ENCODE peak calls at places on chromosomes 11 and 22, in nine cellular contexts. U is PC-3, Z is neural progenitor cell, J is AG09309, B is lower lobe of right lung, E is astrocyte of the spinal cord, K is AG10803, I is brain microvascular endothelial cell, N is AG04449. V is an unnamed sample.
A peak's percentile ranks its signal among the peaks of the same experiment; 100 is the strongest.

GRCh38 chr11:128532571-128533091 is 54.7 kb downstream of the ETS1 start:
- DNase-seq in U (no peak), Z (peak; percentile 91), J (no peak), B (no peak), E (no peak), K (no peak), I (no peak), N (no peak), V (no peak)

GRCh38 chr11:131609921-131610320 is 239.5 kb downstream of the NTM start:
- DNase-seq in U (no peak), Z (no peak), J (no peak), B (no peak), E (no peak), K (peak; percentile 58), I (no peak), N (no peak), V (peak; percentile 11)

GRCh38 chr11:114796954-114797721 is 118.8 kb downstream of the NXPE2 start:
- DNase-seq in U (peak; percentile 8), Z (no peak), J (no peak), B (no peak), E (no peak), K (no peak), I (no peak), N (no peak), V (no peak)

GRCh38 chr11:16895306-16895705 is 118.9 kb downstream of the PLEKHA7 start:
- DNase-seq in U (no peak), Z (no peak), J (no peak), B (no peak), E (no peak), K (no peak), I (no peak), N (no peak), V (no peak)

GRCh38 chr11:134069426-134069921 is 602 bp downstream of the JAM3 start:
- DNase-seq in U (no peak), Z (peak; percentile 71), J (no peak), B (no peak), E (peak; percentile 22), K (peak; percentile 27), I (peak; percentile 9), N (no peak), V (peak; percentile 29)

GRCh38 chr11:64298966-64299846 is 952 bp upstream of the CATSPERZ start:
- DNase-seq in U (no peak), Z (peak; percentile 57), J (no peak), B (peak; percentile 70), E (no peak), K (peak; percentile 25), I (no peak), N (no peak), V (no peak)

GRCh38 chr11:11622772-11623531 is 1.1 kb upstream of the GALNT18 start:
- DNase-seq in U (no peak), Z (no peak), J (no peak), B (no peak), E (no peak), K (no peak), I (no peak), N (no peak), V (no peak)

GRCh38 chr11:804599-804964 is 449 bp downstream of the PIDD1 start:
- DNase-seq in U (no peak), Z (no peak), J (no peak), B (no peak), E (no peak), K (no peak), I (no peak), N (no peak), V (no peak)

GRCh38 chr11:29676993-29677392 is 339.8 kb downstream of the KCNA4 start:
- DNase-seq in U (no peak), Z (no peak), J (no peak), B (no peak), E (no peak), K (peak; percentile 21), I (no peak), N (no peak), V (no peak)

GRCh38 chr11:29685361-29685760 is 331.5 kb downstream of the KCNA4 start:
- DNase-seq in U (no peak), Z (no peak), J (no peak), B (no peak), E (no peak), K (no peak), I (no peak), N (no peak), V (no peak)

GRCh38 chr11:29679996-29680395 is 336.8 kb downstream of the KCNA4 start:
- DNase-seq in U (no peak), Z (no peak), J (no peak), B (no peak), E (no peak), K (no peak), I (no peak), N (no peak), V (no peak)
- TF ChIP-seq CTCF in U (no peak), Z (no peak), J (no peak), B (no peak), E (no peak), K (no peak), I (no peak), N (no peak), V (no peak)

DNA sequence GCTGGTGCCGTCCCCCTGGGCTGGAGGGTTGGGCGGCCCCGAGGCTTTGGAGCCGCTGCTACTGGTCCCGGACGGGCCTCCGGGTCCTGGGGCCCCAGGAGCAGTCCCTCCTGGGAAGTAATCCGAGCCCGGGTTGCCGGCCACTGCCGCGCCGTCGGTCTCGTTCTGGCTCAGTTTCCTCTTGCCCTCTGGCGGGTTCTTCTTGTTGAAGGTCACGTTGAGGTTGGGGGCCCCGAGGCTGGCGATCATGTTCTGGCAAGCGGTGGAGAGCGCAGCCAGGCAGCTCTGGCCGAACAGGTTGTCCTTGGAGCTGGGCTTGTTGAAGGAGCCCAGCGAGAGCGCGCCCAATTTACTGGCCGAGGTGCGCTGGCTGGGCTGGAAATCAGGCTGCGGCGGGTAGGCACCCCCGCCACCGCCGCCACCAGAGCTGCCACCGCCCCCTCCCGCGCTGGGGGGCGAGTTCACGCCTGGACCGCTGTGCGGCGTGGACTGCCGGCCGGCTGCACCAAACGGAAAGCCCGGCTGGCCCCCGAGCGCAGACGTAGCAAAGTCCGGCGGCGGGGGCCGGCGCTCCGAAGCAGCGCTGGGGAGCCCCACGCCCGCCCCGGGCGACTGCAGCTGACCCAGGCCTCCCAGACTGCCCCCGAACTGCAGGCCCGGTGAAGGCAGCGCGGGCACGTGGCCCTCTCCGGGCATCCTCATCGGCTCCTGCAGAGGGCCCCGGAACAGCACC is 3.6 kb downstream of the MN1 start:
- DNase-seq in U (no peak), Z (peak; percentile 57), J (no peak), B (no peak), E (no peak), K (no peak), I (no peak), N (no peak), V (no peak)
- H3K4me3 ChIP-seq in U (no peak overlapping the region), Z (peak overlapping the region; percentile 68), J (no peak overlapping the region), B (peak overlapping the region; percentile 19), E (peak overlapping the region; percentile 22), K (no peak overlapping the region), I (peak overlapping the region; percentile 9), N (no peak overlapping the region), V (no peak overlapping the region)

GRCh38 chr22:48488149-48488551 is 1339.5 kb downstream of the BRD1 start:
- DNase-seq in U (no peak), Z (peak; percentile 40), J (no peak), B (no peak), E (no peak), K (peak; percentile 39), I (no peak), N (no peak), V (no peak)
- TF ChIP-seq CTCF in U (no peak), Z (peak; percentile 49), J (peak; percentile 15), B (no peak), E (peak; percentile 7), K (peak; percentile 46), I (peak; percentile 23), N (peak; percentile 11), V (peak; percentile 2)

GRCh38 chr11:45104790-45105084 is 41.7 kb upstream of the PRDM11 start:
- DNase-seq in U (no peak), Z (no peak), J (no peak), B (no peak), E (no peak), K (no peak), I (no peak), N (no peak), V (no peak)

GRCh38 chr11:45104006-45104789 is 42.2 kb upstream of the PRDM11 start:
- DNase-seq in U (no peak), Z (no peak), J (no peak), B (no peak), E (no peak), K (no peak), I (no peak), N (no peak), V (no peak)

GRCh38 chr11:45102361-45102809 is 44.1 kb upstream of the PRDM11 start:
- DNase-seq in U (no peak), Z (no peak), J (no peak), B (no peak), E (no peak), K (no peak), I (no peak), N (no peak), V (no peak)

GRCh38 chr11:45105233-45105992 is 41.0 kb upstream of the PRDM11 start:
- DNase-seq in U (peak; percentile 66), Z (peak; percentile 94), J (no peak), B (peak; percentile 84), E (peak; percentile 66), K (peak; percentile 70), I (peak; percentile 56), N (no peak), V (peak; percentile 80)

GRCh38 chr11:45102810-45103621 is 43.4 kb upstream of the PRDM11 start:
- DNase-seq in U (peak; percentile 84), Z (peak; percentile 82), J (peak; percentile 57), B (no peak), E (peak; percentile 76), K (peak; percentile 84), I (peak; percentile 78), N (no peak), V (peak; percentile 90)
- H3K4me3 ChIP-seq in U (peak overlapping the region; percentile 49), Z (no peak overlapping the region), J (no peak overlapping the region), B (no peak overlapping the region), E (no peak overlapping the region), K (peak overlapping the region; percentile 37), I (no peak overlapping the region), N (peak overlapping the region; percentile 29), V (peak overlapping the region; percentile 39)